ENCODE peak calls at places on chromosomes 3 and 15, in six cellular contexts. Z is activated CD4-positive, alpha-beta T cell treated with anti-CD3 and anti-CD28 coated beads for 36 hours; O is RWPE2; G is activated naive CD4-positive, alpha-beta T cell treated with anti-CD3 and anti-CD28 coated beads, Interleukin-2, amount 50 U/mL, for 72 hours; S is activated T-cell treated with anti-CD3 and anti-CD28 coated beads, Interleukin-2, amount 50 U/mL, for 72 hours; R is heart right ventricle. L is an unnamed sample.

GRCh38 chr15:91482799-91483198 is 370.7 kb upstream of the SLCO3A1 start:
- ATAC-seq in G (peak), Z (peak), O (no peak), S (peak), R (no peak), L (peak)

GRCh38 chr3:77362936-77363335 is 323.0 kb downstream of the ROBO2 start:
- ATAC-seq in Z (no peak), S (no peak), G (no peak), R (no peak), O (no peak), L (no peak)

GRCh38 chr3:143988306-143988705 is 16.7 kb downstream of the DIPK2A start:
- ATAC-seq in O (no peak), S (no peak), G (no peak), Z (no peak), R (no peak), L (no peak)

GRCh38 chr3:165359005-165359404 is 162.8 kb upstream of the SLITRK3 start:
- ATAC-seq in S (no peak), R (no peak), G (no peak), Z (no peak), O (no peak), L (no peak)

GRCh38 chr3:41986566-41986965 is 24.7 kb upstream of the ULK4 start:
- ATAC-seq in Z (no peak), O (no peak), G (no peak), S (no peak), R (no peak), L (no peak)

GRCh38 chr3:183514048-183514447 is 41.5 kb downstream of the KLHL6 start:
- ATAC-seq in G (no peak), R (no peak), S (no peak), Z (no peak), O (no peak), L (no peak)

GRCh38 chr15:100694381-100695012 is 92.1 kb downstream of the ASB7 start:
- ATAC-seq in R (peak), Z (no peak), G (no peak), S (no peak), O (no peak), L (no peak)

GRCh38 chr3:124142389-124142970 is 150.6 kb upstream of the ROPN1 start:
- ATAC-seq in O (no peak), S (no peak), Z (peak), G (peak), R (no peak), L (peak)

GRCh38 chr3:194332858-194333211 is 18.3 kb downstream of the CPN2 start:
- ATAC-seq in O (no peak), S (no peak), G (no peak), R (no peak), Z (no peak), L (no peak)